ENCODE peak calls at places on chromosome 22, in four cellular contexts. One of them, this sample, is unnamed.

GRCh38 chr22:39719559-39720450 is 149.3 kb downstream of the CACNA1I start:
- DNase-seq in Ammon's horn: no peak
- DNase-seq in cardiac muscle cell: no peak
- DNase-seq in GM10248: no peak
- DNase-seq in this sample: no peak

GRCh38 chr22:35785181-35785923 is 67.7 kb downstream of the APOL5 start:
- DNase-seq in Ammon's horn: peak; percentile 53
- DNase-seq in cardiac muscle cell: no peak
- DNase-seq in GM10248: no peak
- DNase-seq in this sample: no peak

GRCh38 chr22:24420072-24420976 is 7.1 kb upstream of the ADORA2A start:
- DNase-seq in Ammon's horn: no peak
- DNase-seq in cardiac muscle cell: no peak
- DNase-seq in GM10248: no peak
- DNase-seq in this sample: no peak

GRCh38 chr22:38172489-38173155 is 9.0 kb downstream of the PLA2G6 start:
- DNase-seq in Ammon's horn: peak; percentile 73
- DNase-seq in cardiac muscle cell: no peak
- DNase-seq in GM10248: no peak
- DNase-seq in this sample: peak; percentile 57

GRCh38 chr22:33922268-33922667 is 2.0 kb upstream of the LARGE1 start:
- DNase-seq in Ammon's horn: peak; percentile 37
- DNase-seq in cardiac muscle cell: peak; percentile 79
- DNase-seq in GM10248: no peak
- DNase-seq in this sample: peak; percentile 35

GRCh38 chr22:26552466-26552865 is 37.5 kb downstream of the TPST2 start:
- DNase-seq in Ammon's horn: no peak
- DNase-seq in cardiac muscle cell: no peak
- DNase-seq in GM10248: no peak
- DNase-seq in this sample: no peak

GRCh38 chr22:44765571-44766285 is 13.4 kb downstream of the ARHGAP8 start:
- DNase-seq in Ammon's horn: no peak
- DNase-seq in cardiac muscle cell: no peak
- DNase-seq in GM10248: no peak
- DNase-seq in this sample: no peak

GRCh38 chr22:40396882-40397281 is 26.5 kb downstream of the SGSM3 start:
- DNase-seq in Ammon's horn: peak; percentile 45
- DNase-seq in cardiac muscle cell: no peak
- DNase-seq in GM10248: no peak
- DNase-seq in this sample: no peak

GRCh38 chr22:42258126-42258525 is 12.3 kb downstream of the TCF20 start:
- DNase-seq in Ammon's horn: no peak
- DNase-seq in cardiac muscle cell: no peak
- DNase-seq in GM10248: no peak
- DNase-seq in this sample: no peak

GRCh38 chr22:42997577-42997976 is 17.4 kb downstream of the PACSIN2 start:
- DNase-seq in Ammon's horn: no peak
- DNase-seq in cardiac muscle cell: no peak
- DNase-seq in GM10248: no peak
- DNase-seq in this sample: no peak

GRCh38 chr22:17864398-17865182 is 90.3 kb upstream of the BID start:
- DNase-seq in Ammon's horn: no peak
- DNase-seq in cardiac muscle cell: no peak
- DNase-seq in GM10248: no peak
- DNase-seq in this sample: no peak

This sample was measured in globus pallidus.